ENCODE peak calls at places on chromosomes 7 and 10, in eight cellular contexts. E is endodermal cell, W is GM18507, M is HTR-8/SVneo, I is GF-D8, Y is left kidney, D is NB4, K is GM13977. J is an unnamed sample.

GRCh38 chr7:139452948-139453672 is 30.4 kb downstream of the KLRG2 start:
- DNase-seq in E (no peak), W (no peak), M (no peak), I (no peak), Y (no peak), D (no peak), K (no peak), J (no peak)

GRCh38 chr7:84144480-84144879 is 50.1 kb downstream of the SEMA3A start:
- DNase-seq in E (no peak), W (no peak), M (no peak), I (no peak), Y (no peak), D (no peak), K (no peak), J (no peak)

GRCh38 chr7:49255061-49255460 is 330.7 kb downstream of the CDC14C start:
- DNase-seq in E (no peak), W (no peak), M (no peak), I (no peak), Y (no peak), D (no peak), K (no peak), J (no peak)

GRCh38 chr10:28810062-28810870 is 132.9 kb downstream of the BAMBI start:
- DNase-seq in E (peak), W (no peak), M (no peak), I (peak), Y (peak), D (no peak), K (no peak), J (no peak)

GRCh38 chr10:1401056-1401965 is 336.0 kb downstream of the ADARB2 start:
- DNase-seq in E (peak), W (no peak), M (no peak), I (no peak), Y (no peak), D (no peak), K (no peak), J (no peak)

GRCh38 chr10:47040041-47040491 is 128.8 kb downstream of the PTPN20 start:
- DNase-seq in E (no peak), W (no peak), M (no peak), I (no peak), Y (no peak), D (no peak), K (no peak), J (no peak)

GRCh38 chr10:32253300-32253699 is 93.7 kb downstream of the EPC1 start:
- DNase-seq in E (peak), W (no peak), M (no peak), I (no peak), Y (no peak), D (no peak), K (no peak), J (peak)

GRCh38 chr7:87452279-87452678 is 23.2 kb downstream of the ABCB4 start:
- DNase-seq in E (no peak), W (no peak), M (no peak), I (no peak), Y (no peak), D (no peak), K (no peak), J (no peak)

GRCh38 chr7:81629702-81630101 is 140.1 kb downstream of the HGF start:
- DNase-seq in E (no peak), W (no peak), M (no peak), I (no peak), Y (no peak), D (no peak), K (no peak), J (no peak)

GRCh38 chr10:31157125-31157983 is 125.7 kb upstream of the ZNF438 start:
- DNase-seq in E (no peak), W (no peak), M (no peak), I (no peak), Y (peak), D (no peak), K (no peak), J (no peak)

GRCh38 chr10:61475449-61475873 is 22.3 kb upstream of the TMEM26 start:
- DNase-seq in E (no peak), W (no peak), M (peak), I (no peak), Y (peak), D (no peak), K (no peak), J (no peak)

GRCh38 chr10:129968937-129969527 is 5.0 kb upstream of the EBF3 start:
- DNase-seq in E (peak), W (no peak), M (no peak), I (no peak), Y (peak), D (peak), K (peak), J (no peak)

GRCh38 chr10:12975266-12975665 is 26.2 kb downstream of the CCDC3 start:
- DNase-seq in E (peak), W (no peak), M (no peak), I (no peak), Y (peak), D (peak), K (no peak), J (no peak)

GRCh38 chr10:72328829-72329204 is 25.9 kb downstream of the DNAJB12 start:
- DNase-seq in E (no peak), W (no peak), M (no peak), I (no peak), Y (no peak), D (peak), K (no peak), J (peak)

J was measured in PC-9.